ENCODE peak calls at places on chromosomes 4 and X, in seven cellular contexts. Z is stimulated activated CD4-positive, alpha-beta T cell treated with anti-CD3 and anti-CD28 coated beads, Interleukin-1b, Interleukin-23, amount 100 ng/mL, for 1 hour; O is HFFc6; E is CD8-positive, alpha-beta T cell; J is tibial artery; D is HT-29; I is kidney. T is an unnamed sample.

GRCh38 chrX:139423186-139423585 is 107.4 kb upstream of the F9 start:
- DNase-seq in Z (no peak), E (no peak), O (no peak), D (no peak), I (no peak), J (no peak), T (no peak)

GRCh38 chrX:24153175-24153795 is 3.8 kb downstream of the ZFX start:
- DNase-seq in J (no peak), E (peak), O (no peak), I (peak), D (no peak), Z (no peak), T (no peak)

GRCh38 chrX:72137846-72138455 is 6.2 kb upstream of the RTL5 start:
- DNase-seq in O (no peak), E (no peak), Z (no peak), I (no peak), J (no peak), D (no peak), T (peak)

GRCh38 chr4:111776546-111776945 is 368.7 kb upstream of the FAM241A start:
- DNase-seq in O (peak), I (no peak), J (no peak), E (no peak), Z (no peak), D (no peak), T (no peak)

GRCh38 chr4:180953572-180953971 is 1289.6 kb upstream of the TENM3 start:
- DNase-seq in O (no peak), Z (no peak), D (no peak), I (no peak), J (no peak), E (no peak), T (no peak)

GRCh38 chrX:22674947-22675346 is 324.8 kb upstream of the DDX53 start:
- DNase-seq in I (no peak), O (no peak), E (no peak), J (no peak), D (no peak), Z (no peak), T (peak)

GRCh38 chr4:165398570-165398969 is 19.8 kb downstream of the CPE start:
- DNase-seq in Z (no peak), J (no peak), E (no peak), I (no peak), D (peak), O (no peak), T (peak)

GRCh38 chrX:48573690-48574269 is 504 bp upstream of the RBM3 start:
- DNase-seq in E (peak), I (peak), D (no peak), Z (no peak), J (peak), O (no peak), T (peak)

GRCh38 chrX:143853488-143853887 is 30.4 kb upstream of the UBE2NL start:
- DNase-seq in Z (no peak), E (no peak), I (no peak), J (no peak), O (no peak), D (peak), T (no peak)

GRCh38 chr4:137998666-137999429 is 243.3 kb downstream of the SLC7A11 start:
- DNase-seq in E (no peak), D (no peak), J (no peak), Z (no peak), O (peak), I (no peak), T (no peak)

GRCh38 chr4:145920205-145920604 is 18.4 kb downstream of the ZNF827 start:
- DNase-seq in I (no peak), O (peak), D (no peak), E (no peak), Z (no peak), J (no peak), T (no peak)

GRCh38 chr4:555566-556275 is 20.4 kb downstream of the TMEM271 start:
- DNase-seq in Z (no peak), E (no peak), I (peak), O (no peak), J (peak), D (no peak), T (no peak)

GRCh38 chr4:27084685-27085356 is 224.2 kb downstream of the STIM2 start:
- DNase-seq in O (no peak), J (no peak), Z (no peak), I (no peak), E (no peak), D (peak), T (no peak)

GRCh38 chrX:37423864-37424569 is 74.9 kb downstream of the PRRG1 start:
- DNase-seq in Z (no peak), D (no peak), I (no peak), E (no peak), J (no peak), O (peak), T (no peak)

GRCh38 chrX:109537324-109537665 is 651 bp downstream of the NXT2 start:
- DNase-seq in J (no peak), E (no peak), I (no peak), Z (no peak), O (peak), D (peak), T (no peak)

GRCh38 chr4:95591278-95591677 is 42.5 kb upstream of the UNC5C start:
- DNase-seq in D (no peak), I (no peak), Z (no peak), J (no peak), E (no peak), O (no peak), T (no peak)

GRCh38 chr4:183173580-183174526 is 74.8 kb downstream of the WWC2 start:
- DNase-seq in D (no peak), E (no peak), Z (no peak), O (no peak), J (no peak), I (no peak), T (no peak)

GRCh38 chrX:38699116-38699515 is 102.1 kb upstream of the MID1IP1 start:
- DNase-seq in I (no peak), J (no peak), E (no peak), Z (no peak), O (no peak), D (no peak), T (no peak)

GRCh38 chr4:174592985-174593335 is 70.7 kb upstream of the HPGD start:
- DNase-seq in O (no peak), Z (no peak), J (no peak), I (no peak), D (no peak), E (no peak), T (no peak)

T was measured in NCI-H446 treated with DMSO at 0.1 percent for 48 hours.